ENCODE peak calls at places on chromosomes 7 and 10, in five cellular contexts. J, X, M, F and N are unnamed samples.
A peak's percentile ranks its signal among the peaks of the same experiment; 100 is the strongest.

GRCh38 chr7:98840604-98841508 is 29.0 kb downstream of the TMEM130 start:
- DNase-seq in J (no peak), X (no peak), M (no peak), F (no peak), N (no peak)

GRCh38 chr7:45682836-45683555 is 108.8 kb downstream of the ADCY1 start:
- DNase-seq in J (no peak), X (no peak), M (no peak), F (no peak), N (no peak)

GRCh38 chr7:77313876-77314480 is 102.2 kb downstream of the GSAP start:
- DNase-seq in J (no peak), X (no peak), M (no peak), F (no peak), N (no peak)

GRCh38 chr7:33910756-33911155 is 5.4 kb downstream of the BMPER start:
- DNase-seq in J (no peak), X (no peak), M (no peak), F (no peak), N (no peak)

GRCh38 chr7:44748948-44749731 is 493 bp downstream of the ZMIZ2 start:
- DNase-seq in J (peak; percentile 34), X (no peak), M (no peak), F (no peak), N (peak; percentile 69)

GRCh38 chr7:36228039-36228438 is 75.0 kb downstream of the EEPD1 start:
- DNase-seq in J (no peak), X (no peak), M (no peak), F (no peak), N (no peak)

GRCh38 chr10:14329609-14330246 is 996 bp downstream of the FRMD4A start:
- DNase-seq in J (no peak), X (no peak), M (no peak), F (no peak), N (no peak)

GRCh38 chr7:47690902-47691558 is 109.1 kb upstream of the TNS3 start:
- DNase-seq in J (no peak), X (no peak), M (no peak), F (no peak), N (no peak)

GRCh38 chr10:63446716-63447440 is 18.9 kb downstream of the JMJD1C start:
- DNase-seq in J (no peak), X (no peak), M (no peak), F (no peak), N (no peak)

GRCh38 chr10:92130622-92131270 is 160.1 kb downstream of the CPEB3 start:
- DNase-seq in J (no peak), X (no peak), M (no peak), F (no peak), N (no peak)

GRCh38 chr7:75762350-75762917 is 9.6 kb downstream of the CCL26 start:
- DNase-seq in J (no peak), X (no peak), M (no peak), F (no peak), N (no peak)

GRCh38 chr10:3773465-3774017 is 11.5 kb downstream of the KLF6 start:
- DNase-seq in J (no peak), X (no peak), M (no peak), F (no peak), N (no peak)

GRCh38 chr10:101668566-101668965 is 26.4 kb downstream of the FBXW4 start:
- DNase-seq in J (no peak), X (no peak), M (no peak), F (no peak), N (no peak)

GRCh38 chr10:44010873-44011602 is 362.4 kb upstream of the ZNF32 start:
- DNase-seq in J (no peak), X (no peak), M (peak; percentile 38), F (no peak), N (no peak)
- H3K4me1 ChIP-seq in J (peaks cover 4% of the 10 kb centered on the region), X (no peaks in the 10 kb centered on the region), M (peaks cover 8% of the 10 kb centered on the region), F (no peaks in the 10 kb centered on the region), N (peaks cover 10% of the 10 kb centered on the region)

GRCh38 chr7:22671177-22671879 is 55.7 kb upstream of the IL6 start:
- DNase-seq in J (no peak), X (no peak), M (no peak), F (no peak), N (no peak)

GRCh38 chr7:22667562-22668239 is 59.3 kb upstream of the IL6 start:
- DNase-seq in J (no peak), X (no peak), M (no peak), F (no peak), N (no peak)

GRCh38 chr7:22668971-22669401 is 58.0 kb upstream of the IL6 start:
- DNase-seq in J (no peak), X (no peak), M (no peak), F (no peak), N (no peak)

GRCh38 chr7:22670422-22670815 is 56.6 kb upstream of the IL6 start:
- DNase-seq in J (no peak), X (no peak), M (no peak), F (no peak), N (no peak)

GRCh38 chr7:22669692-22670421 is 57.1 kb upstream of the IL6 start:
- DNase-seq in J (no peak), X (no peak), M (no peak), F (no peak), N (no peak)
- H3K4me1 ChIP-seq in J (no peaks in the 10 kb centered on the region), X (no peaks in the 10 kb centered on the region), M (no peaks in the 10 kb centered on the region), F (peaks cover 6% of the 10 kb centered on the region), N (no peaks in the 10 kb centered on the region)

GRCh38 chr10:22621726-22622125 is 92.7 kb downstream of the PIP4K2A start:
- DNase-seq in J (no peak), X (no peak), M (no peak), F (no peak), N (no peak)

GRCh38 chr10:22622242-22622806 is 92.1 kb downstream of the PIP4K2A start:
- DNase-seq in J (no peak), X (no peak), M (no peak), F (no peak), N (no peak)

GRCh38 chr10:22619111-22619510 is 95.3 kb downstream of the PIP4K2A start:
- DNase-seq in J (no peak), X (no peak), M (no peak), F (no peak), N (no peak)

GRCh38 chr10:22620140-22620857 is 94.1 kb downstream of the PIP4K2A start:
- DNase-seq in J (peak; percentile 92), X (no peak), M (peak; percentile 63), F (no peak), N (peak; percentile 72)

DNA sequence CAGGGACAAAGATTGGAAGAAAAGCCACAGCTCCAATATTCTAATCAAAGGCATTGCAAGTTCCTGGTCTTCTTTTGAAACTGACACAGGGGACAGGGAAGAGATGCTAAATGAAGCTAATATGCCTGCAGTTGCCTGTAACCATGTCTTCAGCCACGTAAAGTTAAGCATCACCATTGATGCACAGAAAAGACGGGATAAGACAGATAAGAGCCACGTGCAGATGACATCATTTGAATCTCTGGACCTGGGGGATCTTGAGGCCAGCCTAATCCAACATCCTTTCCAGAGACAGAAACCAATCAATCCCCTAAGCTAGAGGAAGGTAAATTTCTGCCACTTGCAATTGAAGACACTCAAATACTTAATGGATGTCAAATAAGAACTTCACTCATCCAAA is 93.4 kb downstream of the PIP4K2A start:
- DNase-seq in J (no peak), X (no peak), M (no peak), F (no peak), N (no peak)
- H3K4me1 ChIP-seq in J (peaks cover 21% of the 10 kb centered on the region), X (no peaks in the 10 kb centered on the region), M (peaks cover 79% of the 10 kb centered on the region), F (peaks cover 94% of the 10 kb centered on the region), N (peaks cover 17% of the 10 kb centered on the region)

GRCh38 chr7:30471205-30471604 is 7.4 kb downstream of the NOD1 start:
- DNase-seq in J (no peak), X (no peak), M (no peak), F (no peak), N (no peak)

GRCh38 chr7:30472081-30472770 is 6.4 kb downstream of the NOD1 start:
- DNase-seq in J (no peak), X (no peak), M (no peak), F (no peak), N (no peak)

GRCh38 chr7:30469303-30469702 is 9.3 kb downstream of the NOD1 start:
- DNase-seq in J (peak; percentile 93), X (no peak), M (no peak), F (no peak), N (peak; percentile 70)

GRCh38 chr7:30470163-30470770 is 8.3 kb downstream of the NOD1 start:
- DNase-seq in J (peak; percentile 70), X (no peak), M (peak; percentile 53), F (no peak), N (peak; percentile 66)

GRCh38 chr7:30470783-30471182 is 7.8 kb downstream of the NOD1 start:
- DNase-seq in J (peak; percentile 59), X (no peak), M (no peak), F (no peak), N (no peak)
- H3K4me1 ChIP-seq in J (peaks cover 43% of the 10 kb centered on the region), X (peaks cover 2% of the 10 kb centered on the region), M (peaks cover 74% of the 10 kb centered on the region), F (peaks cover 22% of the 10 kb centered on the region), N (peaks cover 39% of the 10 kb centered on the region)

GRCh38 chr10:103552856-103553742 is 59.6 kb downstream of the NEURL1 start:
- DNase-seq in J (no peak), X (no peak), M (no peak), F (no peak), N (peak; percentile 55)
- H3K4me1 ChIP-seq in J (no peaks in the 10 kb centered on the region), X (no peaks in the 10 kb centered on the region), M (peaks cover 6% of the 10 kb centered on the region), F (peaks cover 14% of the 10 kb centered on the region), N (peaks cover 39% of the 10 kb centered on the region)